ENCODE peak calls at places on chromosomes 16 and 17, in seven cellular contexts. P is HFFc6, T is adrenal gland, A is ovary, Y is left ventricle myocardium inferior, G is uterus, J is fibroblast of lung. F is an unnamed sample.
A peak's percentile ranks its signal among the peaks of the same experiment; 100 is the strongest.

GRCh38 chr17:14886200-14886739 is 378.9 kb downstream of the PMP22 start:
- DNase-seq in P (peak; percentile 52), J (peak; percentile 14), T (no peak), G (no peak), Y (no peak), A (no peak), F (no peak)

GRCh38 chr16:58119509-58119845 is 9.7 kb downstream of the CFAP20 start:
- DNase-seq in A (no peak), G (no peak), T (no peak), Y (no peak), J (no peak), P (no peak), F (no peak)

GRCh38 chr17:30235386-30236296 is at the start of gene SLC6A4:
- DNase-seq in G (no peak), T (no peak), A (no peak), Y (no peak), J (peak; percentile 16), P (no peak), F (no peak)

GRCh38 chr16:29790949-29791844 is 646 bp downstream of the KIF22 start:
- DNase-seq in P (no peak), G (no peak), A (no peak), Y (no peak), J (no peak), T (no peak), F (no peak)

GRCh38 chr17:27247071-27247957 is 46.6 kb upstream of the WSB1 start:
- DNase-seq in Y (peak; percentile 61), A (peak; percentile 45), T (peak; percentile 81), J (peak; percentile 98), P (peak; percentile 28), G (peak; percentile 37), F (peak; percentile 55)

GRCh38 chr16:15981382-15981781 is 32.0 kb downstream of the ABCC1 start:
- DNase-seq in A (no peak), Y (no peak), T (no peak), J (no peak), G (no peak), P (no peak), F (no peak)

GRCh38 chr16:71214771-71215381 is 15.6 kb downstream of the HYDIN start:
- DNase-seq in Y (no peak), T (no peak), P (no peak), J (no peak), G (no peak), A (no peak), F (no peak)

GRCh38 chr17:47324224-47325020 is 667 bp downstream of the EFCAB13 start:
- DNase-seq in A (peak; percentile 60), Y (peak; percentile 65), T (peak; percentile 50), G (peak; percentile 55), J (peak; percentile 36), P (no peak), F (no peak)

GRCh38 chr17:43740541-43740940 is 18.1 kb downstream of the SOST start:
- DNase-seq in T (no peak), J (no peak), Y (no peak), P (peak; percentile 39), A (no peak), G (no peak), F (no peak)

GRCh38 chr17:17419166-17419565 is 57.6 kb upstream of the MED9 start:
- DNase-seq in J (no peak), P (no peak), Y (no peak), A (no peak), T (no peak), G (no peak), F (no peak)

GRCh38 chr16:88418869-88419268 is 34.2 kb upstream of the ZFPM1 start:
- DNase-seq in Y (no peak), T (no peak), A (no peak), P (no peak), G (no peak), J (no peak), F (no peak)

GRCh38 chr17:49862781-49863331 is 15.0 kb upstream of the TAC4 start:
- DNase-seq in G (no peak), A (no peak), P (no peak), T (no peak), J (no peak), Y (no peak), F (no peak)

GRCh38 chr16:2143874-2144485 is 4.4 kb upstream of the RAB26 start:
- DNase-seq in Y (no peak), T (no peak), P (no peak), G (no peak), J (no peak), A (no peak), F (no peak)

GRCh38 chr16:57795431-57795878 is 6.8 kb downstream of the KIFC3 start:
- DNase-seq in Y (peak; percentile 41), T (no peak), J (peak; percentile 44), A (no peak), G (no peak), P (no peak), F (no peak)

GRCh38 chr16:49700928-49701685 is 154.8 kb downstream of the ZNF423 start:
- DNase-seq in T (no peak), A (no peak), J (peak; percentile 54), Y (no peak), G (no peak), P (no peak), F (no peak)

GRCh38 chr17:44501866-44502265 is 1.3 kb downstream of the GPATCH8 start:
- DNase-seq in Y (no peak), A (no peak), P (no peak), J (peak; percentile 11), T (no peak), G (no peak), F (no peak)

GRCh38 chr17:74695629-74696028 is 17.1 kb downstream of the CD300LF start:
- DNase-seq in A (no peak), P (no peak), Y (no peak), J (no peak), T (no peak), G (no peak), F (no peak)
- TF ChIP-seq CTCF in A (no peak), P (no peak), Y (no peak), J (no peak), T (no peak), G (no peak), F (no peak)

GRCh38 chr16:4572715-4573114 is 16.6 kb downstream of the C16orf96 start:
- DNase-seq in T (no peak), G (peak; percentile 39), A (peak; percentile 24), P (no peak), J (peak; percentile 69), Y (peak; percentile 25), F (no peak)

GRCh38 chr16:4576008-4576407 is 19.9 kb downstream of the C16orf96 start:
- DNase-seq in A (no peak), Y (no peak), G (no peak), P (no peak), T (no peak), J (no peak), F (no peak)

GRCh38 chr16:4570688-4571321 is 14.7 kb downstream of the C16orf96 start:
- DNase-seq in A (no peak), T (no peak), Y (no peak), G (no peak), J (no peak), P (no peak), F (no peak)

GRCh38 chr16:4578961-4579530 is 22.9 kb downstream of the C16orf96 start:
- DNase-seq in T (no peak), G (no peak), A (no peak), Y (no peak), P (no peak), J (no peak), F (no peak)

DNA sequence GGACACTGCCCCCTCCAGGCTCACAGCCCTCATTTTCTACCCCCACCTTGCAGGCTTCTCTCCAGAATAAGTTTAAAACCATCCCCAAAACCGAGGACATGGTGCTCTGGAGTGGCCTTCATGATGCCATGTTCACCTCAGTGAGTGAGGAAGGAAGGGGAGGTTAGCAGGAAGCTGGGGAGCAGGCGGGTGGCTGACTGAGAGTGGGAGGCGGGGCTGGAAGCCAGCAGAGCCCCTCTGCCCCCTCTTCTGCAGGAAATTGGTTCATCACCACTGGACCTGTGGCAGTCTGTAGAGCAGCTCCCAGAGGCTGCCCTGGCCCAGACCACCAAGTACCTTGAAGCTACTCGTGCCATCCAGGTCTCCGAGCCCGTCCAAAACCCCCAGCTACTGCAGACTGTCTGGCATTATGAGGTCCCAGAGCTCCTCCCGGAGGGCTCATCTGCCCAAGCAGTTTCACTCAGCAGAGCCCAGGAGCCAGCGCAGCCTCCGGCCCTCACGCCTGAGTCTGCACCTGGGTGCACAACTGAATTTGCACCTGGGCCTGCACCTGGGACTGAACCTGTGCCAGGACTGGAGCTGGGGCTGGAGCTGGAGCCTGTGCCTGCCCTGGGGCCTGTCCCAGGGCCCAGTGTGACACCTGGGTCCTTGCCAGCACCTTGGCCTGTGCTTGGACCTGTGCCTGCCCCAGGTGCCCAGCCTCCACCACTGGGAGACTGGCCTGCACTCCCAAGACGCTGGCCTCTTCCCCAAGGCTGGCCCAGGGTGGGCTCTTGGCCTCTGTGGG is 19.0 kb downstream of the C16orf96 start:
- DNase-seq in P (no peak), T (no peak), Y (no peak), G (no peak), J (no peak), A (no peak), F (no peak)
- TF ChIP-seq CTCF in P (no peak), T (no peak), Y (no peak), G (no peak), J (no peak), A (no peak), F (no peak)

DNA sequence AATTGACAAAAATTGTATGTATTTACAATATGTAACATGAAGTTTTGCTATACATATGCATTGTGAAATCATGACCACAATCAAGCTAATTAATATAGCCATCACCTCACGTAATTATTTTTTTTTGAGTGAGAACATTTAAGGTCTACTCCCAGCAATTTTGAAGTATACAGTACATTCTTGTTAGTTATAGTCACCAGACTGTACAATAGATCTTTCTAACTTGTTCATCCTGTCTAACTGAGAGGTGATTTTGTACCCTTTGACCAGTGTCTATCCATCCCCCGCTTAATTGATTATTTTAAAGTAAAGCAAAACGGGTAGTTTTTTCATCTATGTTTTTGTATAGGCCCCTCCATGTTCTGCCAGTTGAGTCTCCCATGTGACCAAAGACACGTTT is 30.3 kb downstream of the NTN1 start:
- DNase-seq in A (no peak), Y (no peak), P (no peak), T (no peak), J (no peak), G (no peak), F (no peak)
- TF ChIP-seq CTCF in A (no peak), Y (no peak), P (no peak), T (no peak), J (no peak), G (no peak), F (no peak)

DNA sequence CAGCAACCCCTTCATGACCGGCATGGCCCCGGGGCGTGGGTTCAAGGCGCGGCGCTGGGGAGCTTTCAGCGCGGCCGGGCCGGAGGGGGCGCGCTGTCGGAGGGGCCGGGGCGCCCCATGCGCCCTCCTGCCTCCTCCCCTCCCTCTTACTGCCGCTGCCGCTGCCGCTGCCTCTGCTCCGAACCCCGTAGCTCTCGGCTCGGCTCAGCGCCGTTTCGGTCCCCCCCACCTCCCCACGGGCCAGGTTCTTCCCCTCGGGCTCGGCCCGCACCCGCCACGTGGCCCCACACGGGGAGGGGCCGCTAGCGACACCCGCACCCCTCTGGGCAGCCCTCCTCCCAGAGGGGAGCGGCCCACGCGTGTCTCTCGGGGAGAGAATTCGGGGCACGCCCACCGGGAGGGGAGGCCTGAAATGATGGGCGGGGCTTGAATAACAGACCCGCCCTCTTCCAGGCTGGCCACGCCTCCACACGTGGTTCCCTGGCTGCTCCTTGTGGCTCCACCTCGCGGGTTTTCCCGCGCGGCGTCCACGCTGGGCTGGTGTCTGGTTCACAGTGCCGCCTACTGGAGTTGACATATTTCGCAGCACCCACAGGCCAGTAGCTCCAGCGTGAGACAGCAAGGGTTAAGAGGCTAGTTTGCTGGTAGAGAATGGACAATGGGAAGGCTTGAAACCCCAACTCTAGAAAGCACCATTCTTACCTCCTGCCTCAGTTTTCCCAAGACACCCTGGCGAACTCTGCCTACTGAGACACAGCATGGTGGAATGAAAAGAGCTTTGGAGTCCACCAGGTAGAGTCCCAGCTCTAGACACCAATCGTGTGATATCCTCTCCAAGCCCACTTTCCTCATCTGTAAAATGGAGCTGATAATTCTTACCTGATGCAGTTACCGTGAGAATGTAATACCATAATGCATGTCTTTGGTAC is at the start of gene KCNH4:
- DNase-seq in A (peak; percentile 49), J (peak; percentile 70), P (peak; percentile 55), G (peak; percentile 52), T (peak; percentile 81), Y (peak; percentile 82), F (peak; percentile 15)
- TF ChIP-seq CTCF in A (no peak), J (peak; percentile 48), P (peak; percentile 68), G (peak; percentile 58), T (peak; percentile 38), Y (peak; percentile 65), F (peak; percentile 38)